ENCODE peak calls at places on chromosomes 12 and 14, in six cellular contexts. S is fibroblast of lung, O is choroid plexus epithelial cell, Y is endothelial cell of umbilical vein, L is bronchial epithelial cell, N is fibroblast of the aortic adventitia. X is an unnamed sample.

GRCh38 chr14:67620217-67620789 is 583 bp downstream of the ARG2 start:
- DNase-seq in S (no peak), O (peak; percentile 27), Y (peak; percentile 31), L (peak; percentile 17), N (peak; percentile 13), X (peak; percentile 27)

GRCh38 chr14:102905116-102906108 is 17.1 kb upstream of the AMN start:
- DNase-seq in S (no peak), O (no peak), Y (no peak), L (no peak), N (no peak), X (no peak)

GRCh38 chr14:69715725-69716482 is 51.0 kb upstream of the SRSF5 start:
- DNase-seq in S (peak; percentile 79), O (peak; percentile 92), Y (peak; percentile 85), L (peak; percentile 92), N (peak; percentile 94), X (peak; percentile 85)

GRCh38 chr14:20498622-20499021 is 6.7 kb upstream of the RNASE10 start:
- DNase-seq in S (no peak), O (no peak), Y (no peak), L (no peak), N (no peak), X (no peak)

GRCh38 chr14:102461490-102462317 is 47.9 kb downstream of the ANKRD9 start:
- DNase-seq in S (no peak), O (no peak), Y (no peak), L (no peak), N (peak; percentile 22), X (no peak)

GRCh38 chr14:61360796-61361526 is 39.6 kb downstream of the PRKCH start:
- DNase-seq in S (no peak), O (no peak), Y (no peak), L (no peak), N (no peak), X (no peak)

GRCh38 chr12:131687346-131688125 is 23.4 kb upstream of the SFSWAP start:
- DNase-seq in S (no peak), O (no peak), Y (no peak), L (no peak), N (no peak), X (no peak)

GRCh38 chr12:22282283-22282682 is 52.2 kb downstream of the ST8SIA1 start:
- DNase-seq in S (peak; percentile 89), O (peak; percentile 50), Y (peak; percentile 73), L (peak; percentile 94), N (peak; percentile 87), X (peak; percentile 71)

GRCh38 chr12:46218509-46219095 is 50.2 kb downstream of the SLC38A1 start:
- DNase-seq in S (no peak), O (no peak), Y (no peak), L (peak; percentile 58), N (no peak), X (no peak)

GRCh38 chr12:52380271-52380694 is 5.2 kb downstream of the KRT84 start:
- DNase-seq in S (peak; percentile 8), O (peak; percentile 65), Y (peak; percentile 20), L (peak; percentile 42), N (peak; percentile 9), X (peak; percentile 16)

GRCh38 chr12:93894391-93895095 is 217.4 kb downstream of the CRADD start:
- DNase-seq in S (peak; percentile 77), O (peak; percentile 70), Y (no peak), L (no peak), N (peak; percentile 93), X (peak; percentile 83)

GRCh38 chr12:34097213-34097612 is 74.9 kb downstream of the ALG10 start:
- DNase-seq in S (no peak), O (no peak), Y (no peak), L (no peak), N (no peak), X (no peak)

GRCh38 chr12:25130741-25131188 is 64.2 kb downstream of the DNAI7 start:
- DNase-seq in S (peak; percentile 82), O (peak; percentile 72), Y (peak; percentile 49), L (peak; percentile 70), N (peak; percentile 73), X (peak; percentile 65)

GRCh38 chr12:79083181-79083580 is 218.6 kb downstream of the SYT1 start:
- DNase-seq in S (peak; percentile 4), O (peak; percentile 5), Y (peak; percentile 1), L (peak; percentile 22), N (peak; percentile 16), X (no peak)

GRCh38 chr14:95460647-95461478 is 55.6 kb downstream of the SYNE3 start:
- DNase-seq in S (peak; percentile 85), O (peak; percentile 63), Y (peak; percentile 52), L (peak; percentile 79), N (peak; percentile 42), X (peak; percentile 69)

GRCh38 chr12:100858658-100859057 is 64.1 kb downstream of the ANO4 start:
- DNase-seq in S (no peak), O (no peak), Y (no peak), L (peak; percentile 29), N (peak; percentile 10), X (peak; percentile 4)

GRCh38 chr12:55700255-55701018 is 7.3 kb downstream of the ITGA7 start:
- DNase-seq in S (peak; percentile 45), O (no peak), Y (no peak), L (peak; percentile 35), N (no peak), X (no peak)

GRCh38 chr12:95836630-95837239 is 22.0 kb upstream of the SNRPF start:
- DNase-seq in S (peak; percentile 50), O (peak; percentile 37), Y (peak; percentile 62), L (no peak), N (peak; percentile 78), X (peak; percentile 69)

GRCh38 chr12:5301539-5301938 is 130.4 kb upstream of the NTF3 start:
- DNase-seq in S (no peak), O (no peak), Y (no peak), L (no peak), N (no peak), X (no peak)

GRCh38 chr12:46205293-46205692 is 63.5 kb downstream of the SLC38A1 start:
- DNase-seq in S (peak; percentile 26), O (peak; percentile 35), Y (peak; percentile 16), L (no peak), N (peak; percentile 40), X (no peak)

GRCh38 chr14:81436296-81437138 is 36.4 kb upstream of the STON2 start:
- DNase-seq in S (peak; percentile 50), O (peak; percentile 52), Y (peak; percentile 56), L (peak; percentile 51), N (peak; percentile 33), X (peak; percentile 58)

GRCh38 chr12:52581481-52581880 is 7.8 kb upstream of the KRT74 start:
- DNase-seq in S (no peak), O (peak; percentile 43), Y (no peak), L (peak; percentile 96), N (peak; percentile 5), X (no peak)

GRCh38 chr12:98909749-98910148 is 264.7 kb downstream of the APAF1 start:
- DNase-seq in S (no peak), O (no peak), Y (no peak), L (no peak), N (no peak), X (no peak)

GRCh38 chr12:73612571-73612970 is 925.1 kb upstream of the ATXN7L3B start:
- DNase-seq in S (no peak), O (no peak), Y (no peak), L (no peak), N (no peak), X (no peak)

GRCh38 chr14:99479903-99480855 is 480 bp downstream of the SETD3 start:
- DNase-seq in S (peak; percentile 46), O (peak; percentile 65), Y (peak; percentile 58), L (peak; percentile 45), N (peak; percentile 55), X (peak; percentile 63)

GRCh38 chr14:105818712-105819005 is 292.3 kb downstream of the TMEM121 start:
- DNase-seq in S (no peak), O (no peak), Y (no peak), L (no peak), N (no peak), X (no peak)

GRCh38 chr12:6465467-6466183 is 4.9 kb downstream of the VAMP1 start:
- DNase-seq in S (peak; percentile 85), O (peak; percentile 86), Y (peak; percentile 70), L (peak; percentile 60), N (peak; percentile 89), X (peak; percentile 70)

GRCh38 chr14:91493169-91493568 is 16.9 kb downstream of the PPP4R3A start:
- DNase-seq in S (no peak), O (peak; percentile 62), Y (no peak), L (no peak), N (peak; percentile 62), X (no peak)

GRCh38 chr14:91501348-91501747 is 8.8 kb downstream of the PPP4R3A start:
- DNase-seq in S (no peak), O (no peak), Y (no peak), L (no peak), N (no peak), X (no peak)

GRCh38 chr14:91501951-91502930 is 7.9 kb downstream of the PPP4R3A start:
- DNase-seq in S (no peak), O (peak; percentile 26), Y (no peak), L (no peak), N (no peak), X (no peak)

DNA sequence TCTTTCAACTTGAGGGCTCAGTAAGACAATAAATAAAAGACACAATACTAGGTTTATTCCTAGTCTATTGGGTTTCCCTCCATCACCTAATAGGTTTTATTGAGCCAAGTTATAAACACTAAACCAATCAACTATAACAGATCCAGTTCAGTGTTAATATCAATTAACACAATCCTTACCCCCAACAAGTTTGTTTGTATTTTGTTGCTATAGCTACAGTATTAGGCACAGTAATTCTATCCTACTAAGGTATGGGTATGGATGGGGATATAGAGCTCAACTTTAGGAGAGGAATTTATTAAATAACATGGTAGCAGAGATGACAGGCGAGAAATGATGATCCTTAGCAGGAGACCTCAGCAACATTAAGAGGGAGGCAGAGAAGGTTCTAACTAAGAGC is 13.3 kb downstream of the PPP4R3A start:
- DNase-seq in S (no peak), O (no peak), Y (no peak), L (peak; percentile 23), N (no peak), X (no peak)
- H3K4me3 ChIP-seq in S (no peak overlapping the region), O (no peak overlapping the region), Y (no peak overlapping the region), L (no peak overlapping the region), N (no peak overlapping the region), X (no peak overlapping the region)

DNA sequence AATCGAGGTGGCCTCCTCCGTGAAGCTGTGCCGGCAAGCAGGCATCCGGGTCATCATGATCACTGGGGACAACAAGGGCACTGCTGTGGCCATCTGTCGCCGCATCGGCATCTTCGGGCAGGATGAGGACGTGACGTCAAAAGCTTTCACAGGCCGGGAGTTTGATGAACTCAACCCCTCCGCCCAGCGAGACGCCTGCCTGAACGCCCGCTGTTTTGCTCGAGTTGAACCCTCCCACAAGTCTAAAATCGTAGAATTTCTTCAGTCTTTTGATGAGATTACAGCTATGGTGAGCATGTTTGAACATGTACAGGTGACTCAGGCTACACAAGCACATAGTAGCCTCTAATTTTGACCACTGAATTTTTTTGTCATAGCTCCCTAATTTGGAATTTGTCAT is 59.7 kb downstream of the ATP2A2 start:
- DNase-seq in S (no peak), O (no peak), Y (no peak), L (peak; percentile 90), N (no peak), X (no peak)
- TF ChIP-seq CTCF in S (no peak), O (no peak), Y (no peak), L (no peak), N (no peak), X (no peak)

GRCh38 chr12:14256139-14256538 is 109.3 kb upstream of the ATF7IP start:
- DNase-seq in S (peak; percentile 36), O (peak; percentile 55), Y (peak; percentile 56), L (peak; percentile 19), N (peak; percentile 79), X (peak; percentile 39)
- H3K4me3 ChIP-seq in S (no peak overlapping the region), O (no peak overlapping the region), Y (no peak overlapping the region), L (no peak overlapping the region), N (no peak overlapping the region), X (no peak overlapping the region)

GRCh38 chr14:50342211-50343080 is 30.3 kb downstream of the DMAC2L start:
- DNase-seq in S (peak; percentile 81), O (peak; percentile 88), Y (peak; percentile 84), L (peak; percentile 40), N (peak; percentile 64), X (peak; percentile 75)
- TF ChIP-seq CTCF in S (peak; percentile 29), O (peak; percentile 48), Y (peak; percentile 33), L (peak; percentile 30), N (peak; percentile 19), X (peak; percentile 54)